ENCODE peak calls at places on chromosomes 3 and 15, in seven cellular contexts. One of them, this sample, is unnamed.

GRCh38 chr3:193134895-193135294 is 106.1 kb upstream of the PLAAT1 start:
- DNase-seq in tibial artery: no peak
- DNase-seq in GM06990: no peak
- DNase-seq in A549: no peak
- DNase-seq in AG09309: peak
- DNase-seq in GM12865: no peak
- DNase-seq in heart right ventricle: no peak
- DNase-seq in this sample: no peak

GRCh38 chr3:151230644-151231043 is 27.6 kb upstream of the GPR171 start:
- DNase-seq in GM06990: peak
- DNase-seq in tibial artery: no peak
- DNase-seq in GM12865: peak
- DNase-seq in heart right ventricle: no peak
- DNase-seq in AG09309: no peak
- DNase-seq in A549: no peak
- DNase-seq in this sample: no peak

GRCh38 chr3:50122661-50123391 is 32.3 kb upstream of the SEMA3F start:
- DNase-seq in GM06990: no peak
- DNase-seq in heart right ventricle: no peak
- DNase-seq in A549: no peak
- DNase-seq in tibial artery: peak
- DNase-seq in GM12865: no peak
- DNase-seq in AG09309: no peak
- DNase-seq in this sample: no peak

GRCh38 chr3:197308591-197308990 is 10.2 kb upstream of the DLG1 start:
- DNase-seq in tibial artery: no peak
- DNase-seq in GM12865: no peak
- DNase-seq in heart right ventricle: no peak
- DNase-seq in A549: no peak
- DNase-seq in AG09309: no peak
- DNase-seq in GM06990: no peak
- DNase-seq in this sample: no peak

GRCh38 chr3:61663728-61664492 is 102.5 kb downstream of the PTPRG start:
- DNase-seq in tibial artery: no peak
- DNase-seq in GM12865: no peak
- DNase-seq in heart right ventricle: no peak
- DNase-seq in AG09309: peak
- DNase-seq in A549: peak
- DNase-seq in GM06990: no peak
- DNase-seq in this sample: no peak

GRCh38 chr3:196666001-196666867 is 26.7 kb downstream of the NRROS start:
- DNase-seq in A549: peak
- DNase-seq in GM06990: no peak
- DNase-seq in heart right ventricle: no peak
- DNase-seq in AG09309: no peak
- DNase-seq in GM12865: no peak
- DNase-seq in tibial artery: no peak
- DNase-seq in this sample: no peak

GRCh38 chr3:111081008-111081545 is 9.5 kb downstream of the NECTIN3 start:
- DNase-seq in GM12865: no peak
- DNase-seq in GM06990: no peak
- DNase-seq in AG09309: no peak
- DNase-seq in A549: no peak
- DNase-seq in heart right ventricle: no peak
- DNase-seq in tibial artery: no peak
- DNase-seq in this sample: no peak

GRCh38 chr3:50272911-50273688 is 4.2 kb downstream of the SEMA3B start:
- DNase-seq in A549: peak
- DNase-seq in GM12865: peak
- DNase-seq in tibial artery: peak
- DNase-seq in GM06990: peak
- DNase-seq in AG09309: no peak
- DNase-seq in heart right ventricle: peak
- DNase-seq in this sample: peak

GRCh38 chr3:165744025-165744424 is 93.2 kb downstream of the BCHE start:
- DNase-seq in heart right ventricle: no peak
- DNase-seq in AG09309: no peak
- DNase-seq in A549: no peak
- DNase-seq in tibial artery: no peak
- DNase-seq in GM06990: no peak
- DNase-seq in GM12865: no peak
- DNase-seq in this sample: no peak

GRCh38 chr3:190205739-190206138 is 85.0 kb upstream of the P3H2 start:
- DNase-seq in A549: peak
- DNase-seq in AG09309: peak
- DNase-seq in heart right ventricle: no peak
- DNase-seq in GM12865: peak
- DNase-seq in tibial artery: no peak
- DNase-seq in GM06990: peak
- DNase-seq in this sample: no peak

GRCh38 chr3:107958151-107958550 is 132.7 kb downstream of the CD47 start:
- DNase-seq in A549: no peak
- DNase-seq in AG09309: no peak
- DNase-seq in heart right ventricle: no peak
- DNase-seq in tibial artery: no peak
- DNase-seq in GM06990: no peak
- DNase-seq in GM12865: no peak
- DNase-seq in this sample: no peak

GRCh38 chr15:99965376-99965775 is 232.1 kb upstream of the LYSMD4 start:
- DNase-seq in A549: no peak
- DNase-seq in AG09309: no peak
- DNase-seq in GM06990: no peak
- DNase-seq in heart right ventricle: no peak
- DNase-seq in GM12865: no peak
- DNase-seq in tibial artery: peak
- DNase-seq in this sample: no peak

GRCh38 chr3:106006001-106006400 is 137.2 kb upstream of the CBLB start:
- DNase-seq in GM06990: no peak
- DNase-seq in heart right ventricle: no peak
- DNase-seq in GM12865: no peak
- DNase-seq in AG09309: peak
- DNase-seq in A549: no peak
- DNase-seq in tibial artery: no peak
- DNase-seq in this sample: no peak

GRCh38 chr3:147656023-147656422 is 246.9 kb downstream of the ZIC1 start:
- DNase-seq in tibial artery: no peak
- DNase-seq in GM12865: no peak
- DNase-seq in GM06990: no peak
- DNase-seq in A549: no peak
- DNase-seq in heart right ventricle: no peak
- DNase-seq in AG09309: no peak
- DNase-seq in this sample: no peak

GRCh38 chr15:64430000-64430735 is 30.2 kb upstream of the ZNF609 start:
- DNase-seq in AG09309: peak
- DNase-seq in A549: no peak
- DNase-seq in tibial artery: no peak
- DNase-seq in heart right ventricle: peak
- DNase-seq in GM06990: peak
- DNase-seq in GM12865: peak
- DNase-seq in this sample: no peak

GRCh38 chr3:141561426-141562034 is 74.7 kb downstream of the RASA2 start:
- DNase-seq in heart right ventricle: peak
- DNase-seq in GM06990: peak
- DNase-seq in GM12865: peak
- DNase-seq in tibial artery: no peak
- DNase-seq in AG09309: no peak
- DNase-seq in A549: peak
- DNase-seq in this sample: no peak

GRCh38 chr15:49990835-49991540 is 128.0 kb downstream of the ATP8B4 start:
- DNase-seq in heart right ventricle: no peak
- DNase-seq in GM12865: no peak
- DNase-seq in GM06990: no peak
- DNase-seq in AG09309: peak
- DNase-seq in tibial artery: no peak
- DNase-seq in A549: no peak
- DNase-seq in this sample: no peak

GRCh38 chr3:113103588-113103987 is 107.8 kb upstream of the BOC start:
- DNase-seq in AG09309: no peak
- DNase-seq in A549: no peak
- DNase-seq in GM06990: no peak
- DNase-seq in GM12865: no peak
- DNase-seq in heart right ventricle: no peak
- DNase-seq in tibial artery: no peak
- DNase-seq in this sample: no peak

GRCh38 chr3:11719406-11720219 is 75.9 kb upstream of the VGLL4 start:
- DNase-seq in tibial artery: peak
- DNase-seq in GM06990: peak
- DNase-seq in AG09309: no peak
- DNase-seq in A549: peak
- DNase-seq in heart right ventricle: peak
- DNase-seq in GM12865: peak
- DNase-seq in this sample: no peak

GRCh38 chr3:24137958-24138875 is 193.1 kb downstream of the NR1D2 start:
- DNase-seq in AG09309: no peak
- DNase-seq in tibial artery: no peak
- DNase-seq in GM12865: peak
- DNase-seq in heart right ventricle: no peak
- DNase-seq in GM06990: no peak
- DNase-seq in A549: no peak
- DNase-seq in this sample: no peak

GRCh38 chr3:101635345-101635744 is 41.6 kb downstream of the ZBTB11 start:
- DNase-seq in tibial artery: no peak
- DNase-seq in AG09309: no peak
- DNase-seq in A549: no peak
- DNase-seq in GM06990: no peak
- DNase-seq in heart right ventricle: no peak
- DNase-seq in GM12865: no peak
- DNase-seq in this sample: no peak

GRCh38 chr3:101637461-101637860 is 39.5 kb downstream of the ZBTB11 start:
- DNase-seq in GM12865: no peak
- DNase-seq in tibial artery: no peak
- DNase-seq in GM06990: no peak
- DNase-seq in heart right ventricle: no peak
- DNase-seq in A549: no peak
- DNase-seq in AG09309: no peak
- DNase-seq in this sample: no peak

GRCh38 chr3:101634591-101635196 is 42.2 kb downstream of the ZBTB11 start:
- DNase-seq in GM12865: no peak
- DNase-seq in tibial artery: no peak
- DNase-seq in AG09309: no peak
- DNase-seq in GM06990: no peak
- DNase-seq in A549: no peak
- DNase-seq in heart right ventricle: no peak
- DNase-seq in this sample: no peak

GRCh38 chr3:101638262-101638745 is 38.6 kb downstream of the ZBTB11 start:
- DNase-seq in heart right ventricle: no peak
- DNase-seq in tibial artery: no peak
- DNase-seq in GM12865: peak
- DNase-seq in A549: no peak
- DNase-seq in AG09309: no peak
- DNase-seq in GM06990: no peak
- DNase-seq in this sample: no peak

GRCh38 chr3:101635954-101636798 is 40.8 kb downstream of the ZBTB11 start:
- DNase-seq in tibial artery: peak
- DNase-seq in heart right ventricle: peak
- DNase-seq in GM06990: no peak
- DNase-seq in A549: peak
- DNase-seq in GM12865: peak
- DNase-seq in AG09309: no peak
- DNase-seq in this sample: no peak
- TF ChIP-seq CTCF in tibial artery: peak
- TF ChIP-seq CTCF in heart right ventricle: peak
- TF ChIP-seq CTCF in GM06990: peak
- TF ChIP-seq CTCF in A549: peak
- TF ChIP-seq CTCF in GM12865: peak
- TF ChIP-seq CTCF in AG09309: peak
- TF ChIP-seq CTCF in this sample: peak

DNA sequence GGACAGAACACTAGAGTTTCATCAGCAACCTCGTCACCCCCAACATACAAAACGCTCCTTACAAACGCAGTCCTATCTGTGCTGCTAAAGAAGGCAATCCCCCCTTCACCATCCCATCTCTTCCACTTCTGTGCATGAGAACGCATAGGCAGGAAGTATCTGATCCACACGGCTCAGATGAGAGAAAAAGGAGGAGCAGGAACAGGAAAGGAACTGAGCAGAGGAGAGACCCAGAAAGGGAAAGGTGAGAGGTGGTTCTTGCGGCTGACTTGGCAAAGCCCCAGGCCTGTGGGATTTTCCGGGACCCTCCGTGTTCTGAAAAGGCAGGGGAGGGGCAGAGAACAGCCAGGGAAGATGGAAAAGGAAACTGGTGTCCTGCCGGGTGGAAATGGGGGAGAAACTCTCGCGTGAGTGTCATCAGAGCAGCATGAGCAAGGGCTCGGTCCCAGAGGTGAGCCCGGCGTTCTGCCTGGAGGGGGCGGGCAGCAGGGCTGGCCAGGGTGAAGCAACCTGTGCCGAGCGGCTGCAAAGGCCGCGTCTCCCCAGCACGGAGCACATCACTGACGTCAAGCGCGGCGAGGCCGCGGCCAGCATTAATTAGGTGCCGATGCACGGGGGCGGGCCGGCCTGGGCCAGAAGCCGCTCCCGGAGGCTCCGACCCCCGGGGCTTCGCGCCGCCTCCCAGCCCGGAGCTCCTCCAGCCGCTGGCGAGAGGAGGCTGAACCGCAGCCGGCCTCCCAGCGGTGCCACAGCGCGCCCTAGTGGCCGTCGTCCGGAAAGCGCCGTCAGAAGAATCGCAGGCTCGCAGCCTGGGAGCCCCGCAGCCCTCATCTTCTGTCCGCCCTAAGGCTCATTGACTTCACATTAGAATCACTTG is 35.8 kb downstream of the CPN2 start:
- DNase-seq in heart right ventricle: peak
- DNase-seq in GM12865: peak
- DNase-seq in A549: peak
- DNase-seq in GM06990: peak
- DNase-seq in tibial artery: peak
- DNase-seq in AG09309: no peak
- DNase-seq in this sample: no peak
- TF ChIP-seq CTCF in heart right ventricle: peak
- TF ChIP-seq CTCF in GM12865: peak
- TF ChIP-seq CTCF in A549: peak
- TF ChIP-seq CTCF in GM06990: peak
- TF ChIP-seq CTCF in tibial artery: peak
- TF ChIP-seq CTCF in AG09309: peak
- TF ChIP-seq CTCF in this sample: peak

GRCh38 chr3:53803124-53803815 is 42.9 kb downstream of the CHDH start:
- DNase-seq in heart right ventricle: no peak
- DNase-seq in GM06990: no peak
- DNase-seq in A549: no peak
- DNase-seq in GM12865: no peak
- DNase-seq in tibial artery: no peak
- DNase-seq in AG09309: no peak
- DNase-seq in this sample: no peak
- TF ChIP-seq CTCF in heart right ventricle: no peak
- TF ChIP-seq CTCF in GM06990: no peak
- TF ChIP-seq CTCF in A549: no peak
- TF ChIP-seq CTCF in GM12865: no peak
- TF ChIP-seq CTCF in tibial artery: no peak
- TF ChIP-seq CTCF in AG09309: no peak
- TF ChIP-seq CTCF in this sample: no peak

DNA sequence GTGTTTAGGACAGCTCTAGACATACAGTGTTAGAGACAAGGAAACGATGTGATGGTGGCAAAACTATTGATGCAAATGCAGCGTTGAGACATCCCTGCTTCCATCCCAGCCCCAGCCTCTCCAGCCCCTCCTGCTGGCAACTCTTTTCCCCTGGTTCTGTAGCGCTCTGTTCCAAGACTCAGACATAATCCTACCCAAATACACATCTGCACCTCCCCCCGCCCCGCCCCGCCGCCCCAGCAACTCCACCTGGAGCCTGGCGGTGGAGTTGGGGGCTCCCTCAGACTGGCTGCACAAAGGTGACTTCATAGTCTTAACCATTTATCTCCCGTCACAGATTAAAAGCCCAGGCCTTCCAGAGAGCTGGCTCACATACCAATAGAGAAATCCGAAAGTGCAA is 7.2 kb upstream of the SEC22A start:
- DNase-seq in GM12865: no peak
- DNase-seq in A549: peak
- DNase-seq in tibial artery: no peak
- DNase-seq in AG09309: no peak
- DNase-seq in heart right ventricle: peak
- DNase-seq in GM06990: no peak
- DNase-seq in this sample: no peak
- TF ChIP-seq CTCF in GM12865: no peak
- TF ChIP-seq CTCF in A549: peak
- TF ChIP-seq CTCF in tibial artery: peak
- TF ChIP-seq CTCF in AG09309: peak
- TF ChIP-seq CTCF in heart right ventricle: peak
- TF ChIP-seq CTCF in GM06990: no peak
- TF ChIP-seq CTCF in this sample: no peak